ENCODE peak calls at places on chromosomes 13 and 19, in ten cellular contexts. U is HS-27A; T is hippocampal formation; I is activated T-cell treated with anti-CD3 and anti-CD28 coated beads for 1 hour; O is GM20000; J is activated B cell treated with CpG ODN at 0.5 μM for 24 hours; R is NCI-H345; C is activated naive CD4-positive, alpha-beta T cell treated with Interleukin-2 at 50 U/mL for 16 hours; M is HTR-8/SVneo; E is lower lobe of right lung. Q is an unnamed sample.

GRCh38 chr13:21458457-21458815 is 667 bp downstream of the ZDHHC20 start:
- DNase-seq in U (no peak), T (peak), I (peak), O (peak), J (peak), R (peak), C (peak), M (no peak), E (peak), Q (peak)

GRCh38 chr19:6225232-6225635 is 54.5 kb downstream of the MLLT1 start:
- DNase-seq in U (no peak), T (no peak), I (no peak), O (no peak), J (no peak), R (no peak), C (no peak), M (no peak), E (peak), Q (no peak)

GRCh38 chr19:17555929-17556813 is 722 bp downstream of the COLGALT1 start:
- DNase-seq in U (no peak), T (peak), I (no peak), O (no peak), J (no peak), R (peak), C (peak), M (peak), E (peak), Q (peak)

GRCh38 chr13:20799726-20800416 is 26.1 kb upstream of the EEF1AKMT1 start:
- DNase-seq in U (no peak), T (no peak), I (no peak), O (no peak), J (no peak), R (no peak), C (no peak), M (no peak), E (no peak), Q (no peak)

GRCh38 chr19:1492474-1493006 is 1.6 kb downstream of the REEP6 start:
- DNase-seq in U (no peak), T (no peak), I (no peak), O (no peak), J (no peak), R (no peak), C (no peak), M (no peak), E (no peak), Q (no peak)

GRCh38 chr19:3932931-3933810 is at the start of gene NMRK2:
- DNase-seq in U (no peak), T (no peak), I (no peak), O (peak), J (no peak), R (peak), C (no peak), M (no peak), E (no peak), Q (peak)

GRCh38 chr13:47829684-47830083 is 171.4 kb downstream of the SUCLA2 start:
- DNase-seq in U (no peak), T (no peak), I (no peak), O (no peak), J (no peak), R (no peak), C (no peak), M (no peak), E (no peak), Q (no peak)

GRCh38 chr13:113900646-113901045 is 36.8 kb upstream of the GAS6 start:
- DNase-seq in U (no peak), T (no peak), I (no peak), O (no peak), J (no peak), R (no peak), C (no peak), M (no peak), E (no peak), Q (no peak)

GRCh38 chr19:38970664-38971532 is 4.6 kb downstream of the FBXO17 start:
- DNase-seq in U (no peak), T (peak), I (no peak), O (no peak), J (no peak), R (no peak), C (no peak), M (no peak), E (no peak), Q (no peak)

Q was measured in left ventricle myocardium superior.